ENCODE peak calls at places on chromosomes 5 and 9, in four cellular contexts. D is lower leg skin, E is gastrocnemius medialis, F is Peyer's patch. J is an unnamed sample.

GRCh38 chr5:143245929-143246561 is 157.4 kb downstream of the NR3C1 start:
- DNase-seq in E (peak; percentile 78), F (no peak), D (no peak), J (no peak)

GRCh38 chr5:151739939-151740335 is 18.5 kb downstream of the ATOX1 start:
- DNase-seq in F (no peak), D (no peak), E (no peak), J (no peak)

GRCh38 chr9:93962561-93963440 is 7.6 kb upstream of the BARX1 start:
- DNase-seq in D (peak; percentile 82), F (peak; percentile 93), E (peak; percentile 57), J (peak; percentile 51)

GRCh38 chr5:39178171-39178570 is 41.2 kb downstream of the FYB1 start:
- DNase-seq in E (no peak), D (no peak), F (no peak), J (no peak)

GRCh38 chr5:157870837-157871834 is 12.2 kb upstream of the CLINT1 start:
- DNase-seq in F (no peak), E (no peak), D (no peak), J (no peak)

GRCh38 chr5:148820778-148821395 is 5.5 kb upstream of the ADRB2 start:
- DNase-seq in E (no peak), D (no peak), F (peak; percentile 60), J (no peak)

GRCh38 chr9:37309136-37309535 is 113.4 kb upstream of the GRHPR start:
- DNase-seq in D (no peak), F (peak; percentile 64), E (no peak), J (no peak)

GRCh38 chr9:133251773-133252172 is 23.2 kb downstream of the ABO start:
- DNase-seq in D (no peak), E (no peak), F (no peak), J (no peak)

GRCh38 chr9:21589344-21590056 is 107.4 kb upstream of the IFNE start:
- DNase-seq in E (no peak), D (no peak), F (no peak), J (no peak)

GRCh38 chr9:21584890-21585289 is 102.8 kb upstream of the IFNE start:
- DNase-seq in F (no peak), E (no peak), D (no peak), J (no peak)

GRCh38 chr9:21590058-21590996 is 108.2 kb upstream of the IFNE start:
- DNase-seq in F (no peak), D (no peak), E (no peak), J (no peak)

GRCh38 chr9:21583628-21584027 is 101.5 kb upstream of the IFNE start:
- DNase-seq in F (no peak), D (no peak), E (no peak), J (no peak)

GRCh38 chr9:21585756-21586752 is 103.9 kb upstream of the IFNE start:
- DNase-seq in E (no peak), D (no peak), F (no peak), J (no peak)
- TF ChIP-seq CTCF in E (no peak), D (no peak), F (no peak), J (no peak)

DNA sequence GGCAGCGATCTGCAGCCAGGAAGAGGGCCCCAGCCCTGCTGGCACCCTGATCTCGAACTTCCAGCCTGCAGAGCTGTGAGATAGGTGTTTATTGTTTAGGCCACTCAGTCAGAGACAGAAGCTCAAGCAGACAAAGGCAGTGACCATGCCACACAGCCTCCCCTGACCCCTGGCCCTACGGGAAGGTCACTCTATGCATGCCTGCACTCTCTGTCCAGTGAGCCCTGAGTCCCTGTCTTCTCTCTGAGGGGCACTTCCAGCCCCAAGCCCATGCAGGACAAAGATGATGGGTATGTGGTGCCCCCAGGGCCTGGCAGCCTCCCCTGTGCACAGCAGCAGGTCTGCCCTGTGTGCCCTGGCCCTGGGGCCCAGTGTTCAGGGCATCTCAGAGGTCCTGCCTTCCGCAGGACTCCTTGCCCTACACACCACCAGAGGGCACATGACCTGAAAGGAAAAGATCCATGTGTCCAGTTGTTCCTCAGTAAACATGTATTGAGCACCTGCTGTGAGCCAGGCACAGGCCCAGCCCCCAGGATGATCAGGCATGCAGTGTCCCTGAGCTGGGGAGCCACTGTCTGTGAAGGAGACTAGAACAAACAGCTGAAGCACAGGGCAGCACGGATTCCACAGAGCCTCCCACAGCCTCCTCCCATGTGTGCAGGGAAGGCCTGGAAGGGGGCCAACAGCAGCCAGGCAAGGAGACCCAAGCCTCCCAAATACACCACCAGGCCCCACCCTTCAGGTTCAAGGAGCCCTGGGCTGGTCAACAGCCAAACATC is 109.3 kb downstream of the ATPSCKMT start:
- DNase-seq in E (no peak), D (no peak), F (no peak), J (no peak)
- TF ChIP-seq CTCF in E (no peak), D (no peak), F (peak; percentile 17), J (no peak)

GRCh38 chr9:12849486-12850010 is 74.7 kb downstream of the LURAP1L start:
- DNase-seq in E (no peak), D (no peak), F (no peak), J (no peak)
- TF ChIP-seq CTCF in E (no peak), D (no peak), F (no peak), J (no peak)

DNA sequence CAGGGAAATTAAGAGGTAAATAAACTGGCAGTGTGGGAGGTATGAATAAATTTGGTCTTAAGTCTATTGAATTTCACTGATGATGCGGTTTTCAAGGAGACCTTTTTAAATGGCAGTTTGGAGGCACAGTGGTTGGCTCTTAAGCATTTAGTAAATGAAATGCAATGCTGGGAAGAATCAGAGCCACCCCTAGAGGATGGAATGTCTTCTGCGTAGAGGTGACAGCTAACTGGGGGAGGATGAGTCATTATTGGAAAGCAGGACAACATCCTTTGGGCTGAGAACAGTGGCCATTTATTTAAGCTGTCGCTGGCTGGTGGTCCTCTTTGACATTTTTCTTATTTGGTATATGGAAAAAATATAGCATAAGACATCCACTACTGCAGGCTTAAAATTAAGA is 163.2 kb downstream of the SH3GL2 start:
- DNase-seq in F (no peak), D (no peak), E (no peak), J (no peak)
- TF ChIP-seq CTCF in F (no peak), D (no peak), E (no peak), J (no peak)

DNA sequence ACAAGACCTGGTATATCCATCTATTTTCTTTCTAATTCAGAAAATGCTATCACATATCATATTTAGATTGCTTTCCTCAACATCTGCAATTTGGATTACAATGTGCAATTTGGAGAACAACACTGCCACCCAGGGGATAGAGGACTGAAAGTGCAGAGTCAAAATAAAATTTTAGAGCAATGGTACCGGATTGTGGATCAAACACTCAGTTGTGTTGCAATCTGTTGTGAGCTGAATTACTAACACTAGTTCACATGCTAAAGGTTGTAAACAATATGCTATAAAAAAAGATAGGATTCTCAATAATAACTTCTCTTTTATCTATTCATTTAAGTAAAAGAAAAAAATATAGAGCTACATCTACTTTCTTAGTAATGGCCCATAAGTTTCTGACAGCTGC is 11.9 kb upstream of the SRFBP1 start:
- DNase-seq in E (no peak), D (no peak), F (peak; percentile 49), J (no peak)
- TF ChIP-seq CTCF in E (peak; percentile 12), D (no peak), F (peak; percentile 61), J (no peak)

GRCh38 chr5:132339502-132339901 is 30.0 kb upstream of the SLC22A5 start:
- DNase-seq in E (no peak), D (no peak), F (no peak), J (no peak)

GRCh38 chr5:132344775-132345514 is 24.6 kb upstream of the SLC22A5 start:
- DNase-seq in E (no peak), D (no peak), F (no peak), J (no peak)

DNA sequence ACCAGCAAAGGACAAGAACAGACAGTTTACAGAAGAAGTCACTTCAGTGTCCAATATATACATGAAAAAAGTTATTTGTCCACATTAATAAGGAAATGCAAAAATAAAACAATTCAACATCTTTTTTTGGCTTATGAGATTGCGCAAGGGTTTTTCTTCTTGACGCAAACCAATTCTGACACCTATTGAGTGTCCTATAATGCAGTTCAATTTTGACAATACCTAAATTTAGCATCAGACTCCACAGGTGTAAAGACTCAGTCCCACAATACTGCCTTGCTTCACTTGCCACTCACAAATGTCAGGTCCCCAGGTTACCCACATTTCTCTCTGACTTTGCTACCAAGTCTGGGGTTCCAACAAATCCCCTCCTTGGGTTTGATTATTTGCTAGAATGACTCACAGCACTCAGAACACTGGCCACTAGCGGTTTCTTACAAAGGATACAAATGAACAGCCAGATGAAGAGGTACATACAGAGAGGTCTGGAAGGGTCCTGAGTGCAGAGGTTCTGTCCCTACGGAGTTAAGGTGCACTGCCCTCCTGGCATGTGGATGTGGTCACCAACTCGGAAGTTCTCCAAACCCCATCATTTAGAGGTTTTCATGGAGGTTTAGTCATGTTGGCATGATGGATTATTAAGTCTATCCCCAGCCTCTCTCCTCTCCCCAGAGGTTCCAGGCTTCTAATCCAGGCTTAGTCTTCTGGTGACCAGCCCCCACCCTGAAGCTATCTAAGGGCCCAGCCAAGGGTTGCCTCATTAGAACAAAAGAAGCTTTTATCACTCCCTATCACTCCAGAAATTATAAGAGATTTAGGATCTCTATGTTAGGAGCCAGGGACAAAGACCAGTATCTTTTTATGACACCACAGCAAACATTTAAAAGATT is 27.0 kb upstream of the SLC22A5 start:
- DNase-seq in D (no peak), E (no peak), F (no peak), J (no peak)
- TF ChIP-seq CTCF in D (no peak), E (no peak), F (no peak), J (no peak)